ENCODE peak calls at places on chromosomes 16 and 17, in five cellular contexts. One of them, this sample, is unnamed.

GRCh38 chr17:70687421-70687820 is 518.1 kb downstream of the KCNJ2 start:
- DNase-seq in endothelial cell: no peak
- DNase-seq in kidney: no peak
- DNase-seq in Peyer's patch: no peak
- DNase-seq in bronchial epithelial cell: peak
- DNase-seq in this sample: no peak

GRCh38 chr17:29610395-29610794 is 12.3 kb downstream of the CORO6 start:
- DNase-seq in endothelial cell: no peak
- DNase-seq in kidney: no peak
- DNase-seq in Peyer's patch: no peak
- DNase-seq in bronchial epithelial cell: no peak
- DNase-seq in this sample: no peak

GRCh38 chr16:1113889-1114526 is 18.0 kb upstream of the C1QTNF8 start:
- DNase-seq in endothelial cell: no peak
- DNase-seq in kidney: no peak
- DNase-seq in Peyer's patch: no peak
- DNase-seq in bronchial epithelial cell: no peak
- DNase-seq in this sample: no peak

GRCh38 chr17:79393358-79394038 is 217.4 kb downstream of the RBFOX3 start:
- DNase-seq in endothelial cell: peak
- DNase-seq in kidney: peak
- DNase-seq in Peyer's patch: peak
- DNase-seq in bronchial epithelial cell: peak
- DNase-seq in this sample: peak

GRCh38 chr17:46822388-46822921 is 4.0 kb upstream of the WNT3 start:
- DNase-seq in endothelial cell: no peak
- DNase-seq in kidney: no peak
- DNase-seq in Peyer's patch: peak
- DNase-seq in bronchial epithelial cell: no peak
- DNase-seq in this sample: peak

GRCh38 chr17:28727727-28728363 is 743 bp upstream of the NEK8 start:
- DNase-seq in endothelial cell: peak
- DNase-seq in kidney: peak
- DNase-seq in Peyer's patch: peak
- DNase-seq in bronchial epithelial cell: peak
- DNase-seq in this sample: peak

GRCh38 chr17:59266748-59267147 is 46.4 kb downstream of the GDPD1 start:
- DNase-seq in endothelial cell: no peak
- DNase-seq in kidney: no peak
- DNase-seq in Peyer's patch: no peak
- DNase-seq in bronchial epithelial cell: peak
- DNase-seq in this sample: no peak

GRCh38 chr17:77233127-77233526 is 92.4 kb downstream of the SEC14L1 start:
- DNase-seq in endothelial cell: no peak
- DNase-seq in kidney: no peak
- DNase-seq in Peyer's patch: no peak
- DNase-seq in bronchial epithelial cell: no peak
- DNase-seq in this sample: no peak

GRCh38 chr16:88941933-88942909 is 34.8 kb downstream of the CBFA2T3 start:
- DNase-seq in endothelial cell: peak
- DNase-seq in kidney: no peak
- DNase-seq in Peyer's patch: peak
- DNase-seq in bronchial epithelial cell: no peak
- DNase-seq in this sample: peak

GRCh38 chr17:18247613-18248001 is 10.9 kb downstream of the FLII start:
- DNase-seq in endothelial cell: no peak
- DNase-seq in kidney: peak
- DNase-seq in Peyer's patch: peak
- DNase-seq in bronchial epithelial cell: no peak
- DNase-seq in this sample: no peak

GRCh38 chr16:4846503-4846900 is 586 bp downstream of the GLYR1 start:
- DNase-seq in endothelial cell: peak
- DNase-seq in kidney: peak
- DNase-seq in Peyer's patch: peak
- DNase-seq in bronchial epithelial cell: peak
- DNase-seq in this sample: peak

GRCh38 chr17:37683454-37683984 is 40.3 kb upstream of the DDX52 start:
- DNase-seq in endothelial cell: no peak
- DNase-seq in kidney: no peak
- DNase-seq in Peyer's patch: no peak
- DNase-seq in bronchial epithelial cell: no peak
- DNase-seq in this sample: no peak

GRCh38 chr17:18323507-18324139 is 8.5 kb downstream of the SMCR8 start:
- DNase-seq in endothelial cell: no peak
- DNase-seq in kidney: peak
- DNase-seq in Peyer's patch: no peak
- DNase-seq in bronchial epithelial cell: no peak
- DNase-seq in this sample: peak

GRCh38 chr17:60077226-60077625 is 1.5 kb downstream of the HEATR6 start:
- DNase-seq in endothelial cell: no peak
- DNase-seq in kidney: no peak
- DNase-seq in Peyer's patch: no peak
- DNase-seq in bronchial epithelial cell: no peak
- DNase-seq in this sample: no peak

GRCh38 chr17:19372439-19372838 is 5.9 kb upstream of the MAPK7 start:
- DNase-seq in endothelial cell: no peak
- DNase-seq in kidney: no peak
- DNase-seq in Peyer's patch: no peak
- DNase-seq in bronchial epithelial cell: no peak
- DNase-seq in this sample: no peak

GRCh38 chr17:34163681-34164080 is 91.4 kb upstream of the CCL2 start:
- DNase-seq in endothelial cell: peak
- DNase-seq in kidney: no peak
- DNase-seq in Peyer's patch: no peak
- DNase-seq in bronchial epithelial cell: no peak
- DNase-seq in this sample: no peak

GRCh38 chr17:59791603-59792457 is 84.4 kb downstream of the VMP1 start:
- DNase-seq in endothelial cell: no peak
- DNase-seq in kidney: no peak
- DNase-seq in Peyer's patch: no peak
- DNase-seq in bronchial epithelial cell: no peak
- DNase-seq in this sample: no peak

GRCh38 chr17:5499790-5500189 is 13.4 kb downstream of the MIS12 start:
- DNase-seq in endothelial cell: peak
- DNase-seq in kidney: peak
- DNase-seq in Peyer's patch: no peak
- DNase-seq in bronchial epithelial cell: no peak
- DNase-seq in this sample: no peak

GRCh38 chr17:8935194-8935593 is 30.3 kb downstream of the PIK3R5 start:
- DNase-seq in endothelial cell: no peak
- DNase-seq in kidney: no peak
- DNase-seq in Peyer's patch: no peak
- DNase-seq in bronchial epithelial cell: peak
- DNase-seq in this sample: peak

GRCh38 chr16:11581677-11582076 is 5.0 kb downstream of the LITAF start:
- DNase-seq in endothelial cell: no peak
- DNase-seq in kidney: no peak
- DNase-seq in Peyer's patch: no peak
- DNase-seq in bronchial epithelial cell: no peak
- DNase-seq in this sample: no peak

GRCh38 chr17:5416886-5417285 is 2.6 kb downstream of the NUP88 start:
- DNase-seq in endothelial cell: no peak
- DNase-seq in kidney: no peak
- DNase-seq in Peyer's patch: no peak
- DNase-seq in bronchial epithelial cell: peak
- DNase-seq in this sample: no peak

GRCh38 chr17:61425682-61426481 is 26.2 kb downstream of the TBX2 start:
- DNase-seq in endothelial cell: no peak
- DNase-seq in kidney: no peak
- DNase-seq in Peyer's patch: no peak
- DNase-seq in bronchial epithelial cell: no peak
- DNase-seq in this sample: no peak

GRCh38 chr17:82963104-82963950 is 116.1 kb upstream of the METRNL start:
- DNase-seq in endothelial cell: peak
- DNase-seq in kidney: peak
- DNase-seq in Peyer's patch: peak
- DNase-seq in bronchial epithelial cell: peak
- DNase-seq in this sample: peak

GRCh38 chr17:28416703-28417311 is 10.8 kb upstream of the SLC46A1 start:
- DNase-seq in endothelial cell: peak
- DNase-seq in kidney: no peak
- DNase-seq in Peyer's patch: peak
- DNase-seq in bronchial epithelial cell: peak
- DNase-seq in this sample: no peak

GRCh38 chr16:78113258-78113657 is 13.8 kb downstream of the WWOX start:
- DNase-seq in endothelial cell: no peak
- DNase-seq in kidney: no peak
- DNase-seq in Peyer's patch: no peak
- DNase-seq in bronchial epithelial cell: no peak
- DNase-seq in this sample: no peak

GRCh38 chr16:19636436-19637267 is 81.1 kb downstream of the VPS35L start:
- DNase-seq in endothelial cell: no peak
- DNase-seq in kidney: no peak
- DNase-seq in Peyer's patch: no peak
- DNase-seq in bronchial epithelial cell: no peak
- DNase-seq in this sample: no peak

GRCh38 chr16:57591870-57592485 is 36.5 kb upstream of the ADGRG1 start:
- DNase-seq in endothelial cell: no peak
- DNase-seq in kidney: no peak
- DNase-seq in Peyer's patch: no peak
- DNase-seq in bronchial epithelial cell: no peak
- DNase-seq in this sample: no peak